ENCODE peak calls at places on chromosomes 5 and 9, in seven cellular contexts. R is psoas muscle, K is lower lobe of right lung, C is OCI-LY7, Z is fibroblast of the aortic adventitia, H is A549, L is AG10803. V is an unnamed sample.

GRCh38 chr9:108412755-108413154 is 443.0 kb downstream of the ACTL7B start:
- DNase-seq in L (no peak), K (no peak), C (peak), R (no peak), Z (no peak), H (peak), V (no peak)

GRCh38 chr5:114450516-114450909 is 88.6 kb downstream of the KCNN2 start:
- DNase-seq in R (no peak), C (no peak), H (no peak), Z (peak), K (no peak), L (peak), V (no peak)

GRCh38 chr5:40735609-40736008 is 20.2 kb downstream of the TTC33 start:
- DNase-seq in L (no peak), H (no peak), C (no peak), K (no peak), R (no peak), Z (peak), V (no peak)

GRCh38 chr9:94812343-94812742 is 85.8 kb downstream of the AOPEP start:
- DNase-seq in K (no peak), H (peak), Z (peak), R (no peak), C (no peak), L (peak), V (no peak)

GRCh38 chr9:133994359-133995011 is 2.4 kb upstream of the VAV2 start:
- DNase-seq in K (peak), H (peak), Z (peak), L (peak), C (peak), R (peak), V (no peak)

GRCh38 chr5:76818844-76819831 is at the start of gene F2RL1:
- DNase-seq in K (peak), R (peak), Z (peak), H (peak), C (no peak), L (no peak), V (peak)

GRCh38 chr5:109656829-109657228 is 32.9 kb upstream of the MAN2A1 start:
- DNase-seq in L (peak), K (peak), H (no peak), R (peak), C (no peak), Z (peak), V (peak)

GRCh38 chr9:28456886-28457285 is 883.6 kb upstream of the C9orf72 start:
- DNase-seq in R (no peak), H (no peak), L (no peak), C (no peak), K (no peak), Z (no peak), V (no peak)

GRCh38 chr5:73901455-73901854 is 275.5 kb downstream of the ARHGEF28 start:
- DNase-seq in H (peak), C (peak), R (no peak), K (no peak), L (no peak), Z (no peak), V (no peak)

GRCh38 chr9:114409103-114409780 is 21.5 kb upstream of the AKNA start:
- DNase-seq in L (peak), K (no peak), Z (no peak), H (peak), C (no peak), R (no peak), V (no peak)

GRCh38 chr5:59587489-59588337 is 305.8 kb downstream of the PDE4D start:
- DNase-seq in L (peak), K (peak), R (peak), H (peak), Z (peak), C (no peak), V (peak)

GRCh38 chr9:127307802-127308201 is 43.2 kb downstream of the GARNL3 start:
- DNase-seq in L (no peak), C (no peak), H (no peak), K (no peak), R (peak), Z (no peak), V (no peak)

GRCh38 chr9:15485836-15486678 is 24.7 kb downstream of the PSIP1 start:
- DNase-seq in Z (peak), H (peak), C (peak), R (no peak), L (peak), K (no peak), V (no peak)

GRCh38 chr9:108234811-108235210 is 621.0 kb downstream of the ACTL7B start:
- DNase-seq in L (peak), Z (no peak), R (no peak), K (no peak), C (no peak), H (no peak), V (no peak)

GRCh38 chr5:137516961-137517360 is 17.8 kb upstream of the SPOCK1 start:
- DNase-seq in L (no peak), K (no peak), H (no peak), C (no peak), R (no peak), Z (no peak), V (no peak)

GRCh38 chr9:122463828-122464632 is 13.7 kb downstream of the OR1J1 start:
- DNase-seq in H (peak), R (no peak), L (no peak), C (peak), Z (no peak), K (no peak), V (no peak)

GRCh38 chr5:124446125-124446524 is 300.3 kb downstream of the ZNF608 start:
- DNase-seq in C (no peak), K (no peak), H (no peak), Z (no peak), R (no peak), L (no peak), V (no peak)

GRCh38 chr5:139251281-139251687 is 42.3 kb upstream of the MATR3 start:
- DNase-seq in L (no peak), C (peak), R (no peak), Z (no peak), H (no peak), K (no peak), V (peak)

GRCh38 chr9:10127867-10128266 is 484.9 kb downstream of the PTPRD start:
- DNase-seq in C (no peak), K (no peak), Z (peak), H (no peak), L (no peak), R (no peak), V (no peak)

GRCh38 chr9:132978451-132979087 is at the start of gene GFI1B:
- DNase-seq in H (no peak), R (no peak), C (no peak), L (no peak), K (no peak), Z (no peak), V (no peak)

GRCh38 chr9:128123451-128124080 is 4.0 kb downstream of the PTGES2 start:
- DNase-seq in L (no peak), K (peak), Z (no peak), H (no peak), R (peak), C (no peak), V (no peak)

GRCh38 chr9:26062172-26062571 is 383.9 kb upstream of the TUSC1 start:
- DNase-seq in L (no peak), C (no peak), R (no peak), H (no peak), K (no peak), Z (no peak), V (no peak)

GRCh38 chr9:93669958-93670207 is 93.5 kb downstream of the PHF2 start:
- DNase-seq in K (no peak), L (no peak), Z (no peak), C (no peak), R (no peak), H (no peak), V (no peak)

GRCh38 chr5:56561-57290 is 35.2 kb upstream of the PLEKHG4B start:
- DNase-seq in L (peak), K (no peak), C (peak), H (peak), R (no peak), Z (peak), V (peak)

GRCh38 chr9:88388886-88389617 is 808 bp downstream of the SPIN1 start:
- DNase-seq in Z (peak), K (peak), L (peak), H (peak), R (peak), C (peak), V (peak)

GRCh38 chr5:132790201-132790870 is 13.3 kb upstream of the SEPTIN8 start:
- DNase-seq in R (no peak), Z (no peak), L (no peak), H (no peak), K (no peak), C (no peak), V (no peak)

GRCh38 chr5:113022661-113023060 is 46.1 kb downstream of the DCP2 start:
- DNase-seq in C (peak), H (no peak), Z (no peak), R (no peak), L (no peak), K (no peak), V (no peak)

GRCh38 chr5:151638619-151639018 is 47.5 kb upstream of the FAT2 start:
- DNase-seq in C (no peak), R (no peak), K (no peak), L (no peak), Z (no peak), H (no peak), V (no peak)

GRCh38 chr5:127186657-127187056 is 103.9 kb upstream of the MEGF10 start:
- DNase-seq in K (no peak), L (no peak), C (no peak), Z (peak), R (no peak), H (peak), V (no peak)

GRCh38 chr5:145911164-145911563 is 25.2 kb upstream of the SH3RF2 start:
- DNase-seq in C (no peak), K (no peak), L (no peak), R (no peak), Z (no peak), H (no peak), V (no peak)

GRCh38 chr5:94777163-94777885 is 158.9 kb downstream of the SLF1 start:
- DNase-seq in Z (peak), C (no peak), K (no peak), R (no peak), H (no peak), L (no peak), V (no peak)

GRCh38 chr5:171317225-171317624 is 8.2 kb downstream of the TLX3 start:
- DNase-seq in H (no peak), Z (no peak), C (no peak), L (no peak), R (no peak), K (no peak), V (no peak)

GRCh38 chr5:41122459-41122858 is 51.3 kb upstream of the MROH2B start:
- DNase-seq in K (no peak), L (no peak), C (peak), Z (no peak), H (peak), R (no peak), V (no peak)

GRCh38 chr9:131622536-131622935 is 77.2 kb downstream of the PRRT1B start:
- DNase-seq in L (no peak), K (no peak), Z (no peak), R (no peak), H (no peak), C (peak), V (no peak)
- H3K4me3 ChIP-seq in L (no peak), K (no peak), Z (no peak), R (no peak), H (no peak), C (no peak), V (no peak)

GRCh38 chr9:75935606-75936005 is 45.1 kb downstream of the PCSK5 start:
- DNase-seq in K (no peak), H (no peak), L (no peak), C (no peak), R (no peak), Z (peak), V (no peak)
- TF ChIP-seq CTCF in K (no peak), H (no peak), L (no peak), C (no peak), R (no peak), Z (no peak), V (no peak)

GRCh38 chr5:66249920-66250319 is 105.8 kb downstream of the SREK1 start:
- DNase-seq in Z (no peak), H (no peak), K (no peak), L (no peak), C (no peak), R (no peak), V (no peak)

GRCh38 chr5:66248874-66249273 is 104.8 kb downstream of the SREK1 start:
- DNase-seq in Z (no peak), K (no peak), H (no peak), R (no peak), L (no peak), C (no peak), V (no peak)

GRCh38 chr5:66247176-66247960 is 103.3 kb downstream of the SREK1 start:
- DNase-seq in K (no peak), C (no peak), R (no peak), H (peak), Z (peak), L (peak), V (no peak)

GRCh38 chr5:66242050-66242449 is 98.0 kb downstream of the SREK1 start:
- DNase-seq in K (no peak), R (no peak), L (no peak), C (no peak), Z (no peak), H (no peak), V (no peak)

GRCh38 chr5:66246621-66247020 is 102.5 kb downstream of the SREK1 start:
- DNase-seq in L (peak), K (no peak), Z (peak), R (no peak), C (no peak), H (peak), V (no peak)
- H3K4me3 ChIP-seq in L (no peak), K (no peak), Z (no peak), R (no peak), C (no peak), H (no peak), V (no peak)

GRCh38 chr5:39599721-39600431 is 175.1 kb upstream of the DAB2 start:
- DNase-seq in L (peak), H (peak), Z (peak), C (peak), R (no peak), K (no peak), V (no peak)
- TF ChIP-seq CTCF in L (peak), H (peak), Z (peak), C (peak), R (peak), K (peak), V (peak)

V was measured in LNCaP clone FGC.